ENCODE peak calls at places on chromosomes 6 and 20, in eight cellular contexts. U is lung, W is MCF 10A, L is bronchial epithelial cell, R is ovary, A is upper lobe of right lung, V is DND-41, S is Calu3. I is an unnamed sample.

GRCh38 chr20:37408930-37409210 is 62.9 kb downstream of the SRC start:
- DNase-seq in U (no peak), W (no peak), L (no peak), R (no peak), A (no peak), V (no peak), S (no peak), I (no peak)

GRCh38 chr20:1671891-1672669 is 14.5 kb upstream of the SIRPG start:
- DNase-seq in U (no peak), W (no peak), L (no peak), R (no peak), A (no peak), V (no peak), S (no peak), I (no peak)

GRCh38 chr6:45921703-45922270 is 93.9 kb downstream of the CLIC5 start:
- DNase-seq in U (no peak), W (no peak), L (no peak), R (no peak), A (no peak), V (no peak), S (no peak), I (no peak)

GRCh38 chr20:23081263-23081811 is 4.8 kb downstream of the CD93 start:
- DNase-seq in U (no peak), W (no peak), L (no peak), R (no peak), A (no peak), V (no peak), S (no peak), I (no peak)

GRCh38 chr20:34322267-34323105 is 19.3 kb upstream of the AHCY start:
- DNase-seq in U (no peak), W (no peak), L (no peak), R (no peak), A (no peak), V (no peak), S (no peak), I (no peak)

GRCh38 chr6:28683945-28684538 is 158.4 kb downstream of the GPX5 start:
- DNase-seq in U (no peak), W (peak), L (peak), R (no peak), A (no peak), V (peak), S (peak), I (no peak)

GRCh38 chr20:2981646-2982045 is 61.8 kb upstream of the GNRH2 start:
- DNase-seq in U (no peak), W (no peak), L (no peak), R (no peak), A (no peak), V (no peak), S (no peak), I (no peak)

GRCh38 chr20:64005394-64005793 is 24.5 kb downstream of the PRPF6 start:
- DNase-seq in U (no peak), W (no peak), L (no peak), R (no peak), A (no peak), V (no peak), S (no peak), I (no peak)

GRCh38 chr6:90008189-90008907 is 114.1 kb downstream of the GJA10 start:
- DNase-seq in U (no peak), W (no peak), L (peak), R (no peak), A (no peak), V (no peak), S (no peak), I (no peak)

GRCh38 chr20:45995213-45996097 is 13.3 kb upstream of the MMP9 start:
- DNase-seq in U (no peak), W (no peak), L (peak), R (no peak), A (no peak), V (no peak), S (no peak), I (peak)

GRCh38 chr6:53033764-53034163 is 31.4 kb upstream of the FBXO9 start:
- DNase-seq in U (no peak), W (no peak), L (peak), R (no peak), A (no peak), V (no peak), S (no peak), I (no peak)

GRCh38 chr6:41647061-41647511 is 8.8 kb downstream of the MDFI start:
- DNase-seq in U (no peak), W (no peak), L (no peak), R (no peak), A (peak), V (no peak), S (no peak), I (no peak)

GRCh38 chr6:79613912-79614311 is 17.2 kb upstream of the SH3BGRL2 start:
- DNase-seq in U (no peak), W (no peak), L (no peak), R (no peak), A (no peak), V (no peak), S (no peak), I (no peak)

GRCh38 chr6:155265843-155266535 is 2.2 kb downstream of the CLDN20 start:
- DNase-seq in U (no peak), W (no peak), L (no peak), R (no peak), A (no peak), V (no peak), S (no peak), I (no peak)

GRCh38 chr6:11971154-11971553 is 41.0 kb upstream of the HIVEP1 start:
- DNase-seq in U (no peak), W (no peak), L (no peak), R (no peak), A (no peak), V (no peak), S (no peak), I (no peak)

GRCh38 chr6:108175592-108176279 is 9.9 kb downstream of the NR2E1 start:
- DNase-seq in U (no peak), W (no peak), L (no peak), R (no peak), A (peak), V (no peak), S (peak), I (no peak)
- TF ChIP-seq CTCF in U (no peak), W (no peak), L (no peak), R (no peak), A (peak), V (peak), S (peak), I (peak)

GRCh38 chr6:51684038-51684437 is 403.4 kb downstream of the PKHD1 start:
- DNase-seq in U (no peak), W (no peak), L (no peak), R (no peak), A (no peak), V (no peak), S (no peak), I (no peak)
- TF ChIP-seq CTCF in U (no peak), W (no peak), L (no peak), R (no peak), A (no peak), V (peak), S (no peak), I (peak)

DNA sequence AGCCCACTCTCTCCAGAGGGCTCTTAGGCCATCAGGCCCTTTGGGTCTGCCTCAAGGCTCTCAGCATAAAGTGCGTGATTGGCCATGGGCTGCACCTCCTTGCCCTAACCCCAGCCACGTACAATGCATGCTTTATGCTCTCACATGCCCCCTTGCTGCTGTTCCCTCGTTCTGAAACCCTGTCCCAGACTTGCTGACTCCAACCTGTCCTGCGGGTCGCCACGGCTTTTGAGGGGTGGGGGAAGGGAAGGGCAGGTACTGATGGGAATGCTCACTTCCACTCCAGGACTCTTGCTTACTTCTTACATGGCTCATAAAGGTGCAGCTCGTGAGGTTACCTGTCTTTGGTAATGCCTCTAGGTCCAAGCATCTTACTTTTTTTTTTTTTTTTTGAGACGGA is 6.0 kb downstream of the ARMC12 start:
- DNase-seq in U (no peak), W (no peak), L (no peak), R (no peak), A (no peak), V (no peak), S (peak), I (no peak)
- TF ChIP-seq CTCF in U (no peak), W (no peak), L (no peak), R (no peak), A (no peak), V (no peak), S (no peak), I (no peak)

GRCh38 chr6:160940197-160940596 is 51.4 kb upstream of the MAP3K4 start:
- DNase-seq in U (no peak), W (no peak), L (no peak), R (no peak), A (no peak), V (no peak), S (no peak), I (no peak)
- TF ChIP-seq CTCF in U (no peak), W (no peak), L (no peak), R (no peak), A (no peak), V (no peak), S (no peak), I (no peak)

GRCh38 chr6:97765480-97765879 is 482.5 kb upstream of the MMS22L start:
- DNase-seq in U (no peak), W (peak), L (peak), R (no peak), A (no peak), V (no peak), S (no peak), I (no peak)
- TF ChIP-seq CTCF in U (no peak), W (no peak), L (no peak), R (no peak), A (no peak), V (no peak), S (no peak), I (no peak)